ENCODE peak calls at places on chromosome 4, in nine cellular contexts. C, M, N, G, O, P, E, S and K are unnamed samples.
A peak's percentile ranks its signal among the peaks of the same experiment; 100 is the strongest.

GRCh38 chr4:113869743-113870375 is 108.3 kb upstream of the CAMK2D start:
- DNase-seq in S (no peak), G (peak; percentile 5), N (no peak), M (no peak), O (no peak), P (no peak), E (peak; percentile 57), C (peak; percentile 17), K (no peak)

GRCh38 chr4:25986807-25987206 is 72.8 kb downstream of the SMIM20 start:
- DNase-seq in E (no peak), P (no peak), C (no peak), M (no peak), O (no peak), G (no peak), N (no peak), S (no peak), K (no peak)

GRCh38 chr4:71396382-71396781 is 57.6 kb downstream of the SLC4A4 start:
- DNase-seq in N (no peak), O (no peak), C (peak; percentile 8), P (no peak), M (no peak), G (no peak), E (peak; percentile 54), S (no peak), K (no peak)

GRCh38 chr4:147799986-147800555 is 68.2 kb downstream of the ARHGAP10 start:
- DNase-seq in C (no peak), E (peak; percentile 66), O (no peak), P (no peak), S (no peak), N (no peak), M (no peak), G (peak; percentile 81), K (peak; percentile 64)

GRCh38 chr4:186807131-186807530 is 83.5 kb upstream of the FAT1 start:
- DNase-seq in C (no peak), P (no peak), S (no peak), M (no peak), G (no peak), E (no peak), N (no peak), O (no peak), K (no peak)

GRCh38 chr4:77226939-77227705 is 70.1 kb downstream of the CCNG2 start:
- DNase-seq in O (no peak), N (no peak), G (no peak), C (no peak), E (no peak), S (no peak), M (no peak), P (no peak), K (no peak)

GRCh38 chr4:53598901-53599300 is 7.6 kb upstream of the LNX1 start:
- DNase-seq in N (no peak), C (no peak), E (no peak), O (peak; percentile 29), G (no peak), P (no peak), S (no peak), M (no peak), K (no peak)

GRCh38 chr4:25085621-25086020 is 54.9 kb upstream of the LGI2 start:
- DNase-seq in E (no peak), M (no peak), S (no peak), O (no peak), G (no peak), P (peak; percentile 22), C (no peak), N (no peak), K (no peak)

GRCh38 chr4:25783943-25784342 is 78.8 kb downstream of the SEL1L3 start:
- DNase-seq in M (no peak), S (no peak), O (peak; percentile 47), N (no peak), G (no peak), C (no peak), P (no peak), E (no peak), K (no peak)

GRCh38 chr4:5638976-5639375 is 69.4 kb downstream of the EVC2 start:
- DNase-seq in M (no peak), N (no peak), S (no peak), P (no peak), C (no peak), G (no peak), E (peak; percentile 63), O (peak; percentile 4), K (no peak)

GRCh38 chr4:73068496-73069337 is 799 bp downstream of the COX18 start:
- DNase-seq in O (peak; percentile 44), S (no peak), G (peak; percentile 34), E (peak; percentile 65), C (peak; percentile 14), P (no peak), M (no peak), N (peak; percentile 12), K (peak; percentile 25)

GRCh38 chr4:31272662-31273061 is 552.5 kb downstream of the PCDH7 start:
- DNase-seq in E (no peak), O (no peak), S (no peak), C (no peak), M (no peak), G (no peak), P (no peak), N (no peak), K (no peak)

GRCh38 chr4:10554694-10555093 is 97.5 kb upstream of the ZNF518B start:
- DNase-seq in O (peak; percentile 84), S (peak; percentile 70), M (no peak), G (peak; percentile 34), N (peak; percentile 60), C (peak; percentile 80), E (peak; percentile 71), P (no peak), K (peak; percentile 49)

DNA sequence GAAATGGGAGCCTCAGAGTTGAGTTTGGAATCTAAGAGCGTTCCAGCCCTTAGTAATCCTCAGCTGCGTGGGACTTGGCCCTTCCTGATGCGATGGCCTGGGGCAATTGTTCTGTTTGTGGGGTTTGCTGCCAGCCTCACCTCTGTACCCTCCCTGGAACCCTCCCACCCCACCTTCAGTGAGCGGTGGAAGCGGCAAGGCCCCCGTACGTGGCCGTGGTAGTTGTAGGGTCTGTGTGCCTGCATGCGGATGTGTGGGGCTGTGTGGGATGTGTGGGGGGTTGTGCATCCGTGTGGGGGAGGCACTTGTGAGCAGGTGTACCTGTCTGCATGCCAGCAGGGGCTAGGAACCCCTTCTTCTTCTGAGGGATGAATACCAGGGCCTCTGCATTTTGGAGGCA is 65.4 kb upstream of the ADRA2C start:
- DNase-seq in P (no peak), G (no peak), C (no peak), E (no peak), M (peak; percentile 42), O (no peak), S (no peak), N (no peak), K (no peak)
- H3K27me3 ChIP-seq in P (peaks cover 98% of the 10 kb centered on the region), G (no peaks in the 10 kb centered on the region), C (peaks cover 16% of the 10 kb centered on the region), E (peaks cover 72% of the 10 kb centered on the region), M (no peaks in the 10 kb centered on the region), O (peaks cover 6% of the 10 kb centered on the region), S (no peaks in the 10 kb centered on the region), N (no peaks in the 10 kb centered on the region), K (no peaks in the 10 kb centered on the region)

DNA sequence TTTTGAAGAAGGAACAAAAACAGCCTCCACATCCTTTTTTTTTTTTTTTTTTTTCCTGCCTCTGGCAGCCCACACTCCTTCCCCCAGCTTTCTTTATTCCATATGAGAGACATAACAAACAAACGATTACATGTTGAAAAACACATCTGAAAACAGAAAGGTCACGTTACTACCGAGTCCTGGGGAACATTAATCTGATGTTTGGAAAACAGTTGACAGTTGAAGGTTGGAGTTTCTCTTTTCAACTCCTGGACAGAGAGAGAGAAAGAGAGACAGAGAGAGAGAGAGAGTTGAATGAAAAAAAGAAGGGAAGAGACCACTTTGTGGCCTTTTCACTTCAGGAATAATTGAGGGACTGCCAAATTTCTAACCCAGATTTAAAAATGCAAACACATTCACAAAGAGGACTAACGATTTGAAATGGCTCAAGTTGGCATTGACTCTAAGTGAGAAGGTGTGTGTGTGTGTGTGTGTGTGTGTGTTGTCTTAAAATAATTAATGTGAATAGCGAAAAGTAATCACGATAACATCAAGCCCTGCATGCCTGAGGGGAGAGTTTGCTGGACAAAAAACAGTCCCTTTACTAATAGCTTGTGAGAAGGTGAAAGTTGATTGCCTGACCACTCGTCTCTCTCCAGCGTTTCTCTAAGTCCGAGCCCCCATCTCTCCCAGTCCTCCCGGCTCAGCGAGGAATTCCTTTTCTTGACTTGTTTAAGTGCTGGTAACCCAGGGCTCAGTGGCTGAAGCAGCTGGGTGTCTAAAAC is 67.3 kb downstream of the FBXO8 start:
- DNase-seq in C (no peak), M (no peak), E (peak; percentile 46), P (no peak), O (no peak), G (no peak), S (peak; percentile 36), N (no peak), K (no peak)
- H3K27me3 ChIP-seq in C (peaks cover 94% of the 10 kb centered on the region), M (no peaks in the 10 kb centered on the region), E (peaks cover 64% of the 10 kb centered on the region), P (peaks cover 84% of the 10 kb centered on the region), O (peaks cover 90% of the 10 kb centered on the region), G (peaks cover 64% of the 10 kb centered on the region), S (peaks cover 68% of the 10 kb centered on the region), N (no peaks in the 10 kb centered on the region), K (peaks cover 2% of the 10 kb centered on the region)

DNA sequence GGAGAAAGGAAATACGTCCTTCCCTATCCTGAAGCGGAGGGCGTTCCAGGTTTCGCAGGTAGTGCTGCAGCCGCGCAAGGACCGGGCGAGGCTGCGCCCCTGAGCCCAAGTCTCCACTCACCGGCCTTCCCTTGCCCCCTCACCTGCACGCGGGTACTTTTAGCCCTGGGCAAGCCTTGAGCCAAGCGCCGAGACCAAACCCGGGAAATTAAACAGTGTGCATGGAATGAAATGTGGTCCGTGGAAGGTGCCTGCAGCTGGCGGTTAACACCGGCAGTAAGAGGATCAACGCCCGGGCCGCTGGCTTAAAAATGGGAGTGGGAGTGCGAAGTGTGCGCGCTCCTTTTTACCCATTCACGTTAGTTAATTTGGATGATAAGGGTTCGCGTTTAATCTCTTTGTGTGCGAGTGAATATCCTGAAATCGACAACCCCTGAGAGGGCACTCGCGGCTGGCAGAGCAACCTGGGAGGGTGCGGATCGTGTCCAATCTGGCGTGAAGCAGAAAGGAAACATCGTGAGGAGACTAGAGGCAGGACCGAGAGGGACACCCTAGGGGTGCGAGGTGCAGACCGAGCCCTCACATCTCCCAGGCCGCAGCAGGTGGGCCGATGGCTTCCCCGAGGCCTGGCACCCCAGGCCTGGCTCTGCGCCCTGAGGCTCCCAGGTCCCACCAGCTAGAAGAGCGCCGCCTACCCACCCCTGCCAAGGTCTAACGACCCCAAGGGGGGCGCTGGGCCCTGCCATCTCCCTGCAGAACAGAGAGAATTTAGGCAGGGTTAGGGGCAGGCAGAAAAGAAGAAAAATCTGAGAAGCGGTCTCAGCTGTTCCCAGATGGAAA is 2.0 kb upstream of the HELT start:
- DNase-seq in P (no peak), E (no peak), M (no peak), C (no peak), G (no peak), N (no peak), O (no peak), S (no peak), K (no peak)
- H3K27me3 ChIP-seq in P (peaks cover 100% of the 10 kb centered on the region), E (peaks cover 98% of the 10 kb centered on the region), M (no peaks in the 10 kb centered on the region), C (peaks cover 97% of the 10 kb centered on the region), G (peaks cover 8% of the 10 kb centered on the region), N (peaks cover 46% of the 10 kb centered on the region), O (peaks cover 100% of the 10 kb centered on the region), S (peaks cover 93% of the 10 kb centered on the region), K (no peaks in the 10 kb centered on the region)

DNA sequence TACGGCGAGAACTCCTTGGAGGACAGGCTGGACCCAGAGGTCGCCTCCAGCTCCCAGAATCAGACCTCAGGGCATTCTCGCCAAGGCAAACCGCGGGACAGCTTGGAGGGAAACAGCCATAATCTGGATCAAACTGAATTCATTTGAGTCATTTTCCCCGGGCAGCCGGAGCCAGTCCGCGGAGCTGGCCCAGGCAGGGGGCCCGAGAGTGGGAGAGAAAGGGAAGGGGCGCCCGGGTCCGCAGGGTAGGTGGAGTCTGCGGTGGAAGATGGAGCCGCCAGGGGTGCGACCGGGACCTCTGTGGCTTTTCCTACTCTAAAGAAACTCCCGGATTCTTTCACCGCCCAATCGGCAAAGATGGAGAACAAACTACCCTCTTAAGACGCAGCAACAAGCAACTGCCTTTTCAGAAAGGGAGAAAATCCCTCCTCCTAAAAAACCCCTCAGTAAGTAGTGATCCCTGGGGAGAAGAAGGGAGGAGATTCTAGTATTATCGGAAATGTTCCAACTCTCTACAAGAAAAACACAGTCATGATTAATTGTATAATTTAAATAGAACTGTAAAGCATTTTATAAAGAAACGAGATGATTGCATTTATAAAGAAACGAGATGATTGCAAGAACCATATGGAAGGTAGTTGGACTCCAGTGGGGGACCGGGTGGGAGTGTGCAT is 5.1 kb downstream of the NKX3-2 start:
- DNase-seq in E (no peak), S (no peak), G (no peak), C (no peak), M (no peak), P (no peak), O (no peak), N (no peak), K (no peak)
- H3K27me3 ChIP-seq in E (peaks cover 100% of the 10 kb centered on the region), S (peaks cover 100% of the 10 kb centered on the region), G (peaks cover 77% of the 10 kb centered on the region), C (peaks cover 100% of the 10 kb centered on the region), M (no peaks in the 10 kb centered on the region), P (peaks cover 100% of the 10 kb centered on the region), O (peaks cover 100% of the 10 kb centered on the region), N (peaks cover 44% of the 10 kb centered on the region), K (no peaks in the 10 kb centered on the region)